ENCODE peak calls at places on chromosomes 7 and 10, in four cellular contexts. J is upper lobe of right lung, K is neural progenitor cell, B is fibroblast of mammary gland. S is an unnamed sample.

GRCh38 chr10:52621635-52622079 is 150.9 kb downstream of the MBL2 start:
- DNase-seq in J (no peak), B (peak), K (no peak), S (peak)

GRCh38 chr10:11402392-11402791 is 209.1 kb downstream of the USP6NL start:
- DNase-seq in K (no peak), J (no peak), B (no peak), S (no peak)

GRCh38 chr7:133365892-133366291 is 113.0 kb downstream of the EXOC4 start:
- DNase-seq in B (peak), J (no peak), K (no peak), S (no peak)

GRCh38 chr10:71868192-71868697 is 17.2 kb upstream of the PSAP start:
- DNase-seq in K (no peak), B (peak), J (peak), S (peak)

GRCh38 chr10:20858292-20859124 is 38.6 kb downstream of the NEBL start:
- DNase-seq in B (peak), J (no peak), K (no peak), S (no peak)

GRCh38 chr7:155560982-155561686 is 14.8 kb upstream of the CNPY1 start:
- DNase-seq in B (no peak), J (no peak), K (no peak), S (no peak)

GRCh38 chr10:86757110-86757790 is 831 bp downstream of the BMPR1A start:
- DNase-seq in K (peak), B (peak), J (peak), S (peak)

GRCh38 chr7:94970085-94970576 is 62.7 kb downstream of the PPP1R9A start:
- DNase-seq in J (no peak), K (no peak), B (no peak), S (no peak)

GRCh38 chr10:103053659-103054581 is 135.8 kb downstream of the CNNM2 start:
- DNase-seq in K (peak), B (peak), J (peak), S (peak)

GRCh38 chr7:22481726-22482125 is 18.3 kb downstream of the STEAP1B start:
- DNase-seq in B (peak), J (no peak), K (no peak), S (peak)

GRCh38 chr7:126511046-126511445 is 741.7 kb downstream of the GRM8 start:
- DNase-seq in B (no peak), K (no peak), J (no peak), S (no peak)

GRCh38 chr7:114548081-114548480 is 133.5 kb downstream of the FOXP2 start:
- DNase-seq in J (no peak), B (peak), K (no peak), S (no peak)

GRCh38 chr10:22615101-22615500 is 99.3 kb downstream of the PIP4K2A start:
- DNase-seq in K (no peak), B (no peak), J (no peak), S (no peak)

DNA sequence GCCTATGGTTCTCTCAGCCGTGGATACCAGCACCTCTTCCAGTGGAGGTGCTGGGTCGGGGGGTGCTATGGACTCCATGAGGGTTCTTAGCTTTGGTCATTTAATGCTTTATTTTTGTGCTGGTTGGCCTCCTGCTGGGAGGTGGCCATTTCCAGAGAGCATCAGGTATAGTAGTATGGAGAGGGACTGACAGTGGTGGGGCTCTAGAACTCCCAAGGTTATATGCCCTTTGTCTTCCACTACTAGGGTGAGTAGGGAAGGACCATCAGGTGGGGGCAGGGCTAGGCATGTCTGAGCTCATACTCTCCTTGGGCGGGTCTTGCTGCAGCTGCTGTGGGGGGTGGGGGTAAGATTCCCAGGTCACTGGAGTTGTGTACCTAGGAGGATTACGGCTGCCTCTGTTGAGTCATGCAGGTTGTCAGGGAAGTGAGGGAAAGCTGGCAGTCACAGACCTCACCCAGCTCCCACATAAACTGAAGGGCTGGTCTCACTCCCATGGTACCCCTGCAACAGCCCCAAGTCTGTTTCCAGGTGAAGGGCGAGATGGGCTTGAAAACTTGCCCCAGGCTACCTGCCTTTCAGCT is 763.2 kb upstream of the LRRTM3 start:
- DNase-seq in B (no peak), K (no peak), J (no peak), S (no peak)
- TF ChIP-seq CTCF in B (no peak), K (no peak), J (no peak), S (no peak)

DNA sequence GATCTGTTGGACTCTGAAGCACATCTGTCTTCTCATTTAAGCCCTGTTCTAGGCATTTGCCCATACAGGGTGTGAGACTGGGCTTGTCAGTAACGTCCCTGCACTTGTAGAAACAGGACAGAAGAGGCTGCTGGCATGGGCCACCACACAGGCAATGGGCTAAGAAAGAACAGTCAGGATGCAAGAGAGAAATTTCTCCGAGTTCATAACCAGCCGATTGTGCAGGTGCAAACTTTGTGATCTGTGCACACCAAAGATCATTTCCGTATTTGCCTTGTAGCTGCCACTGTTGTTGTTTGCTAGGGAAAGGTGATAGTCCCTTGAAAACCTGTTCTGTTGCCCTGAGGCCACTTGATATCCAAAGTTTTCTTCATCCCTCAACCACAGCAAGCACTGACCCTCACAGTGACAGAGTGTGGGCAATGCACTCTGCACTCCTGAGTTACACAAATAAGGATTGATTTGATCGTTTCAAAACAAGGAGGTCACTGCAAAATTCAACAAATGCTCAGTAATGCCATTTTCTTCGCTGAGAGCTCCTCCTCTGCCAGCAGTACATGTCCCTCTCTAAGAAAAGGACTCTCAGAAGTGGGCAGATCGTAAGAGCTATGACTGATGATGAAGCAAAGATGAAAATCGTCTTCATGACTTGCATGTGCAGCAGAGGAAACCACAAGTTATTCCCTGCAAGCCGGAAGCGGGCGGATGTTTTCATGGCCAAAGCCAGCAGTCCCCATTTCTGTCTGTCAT is 20.2 kb downstream of the KLF6 start:
- DNase-seq in J (no peak), K (no peak), B (no peak), S (no peak)
- H3K4me3 ChIP-seq in J (no peak), K (no peak), B (no peak), S (no peak)

GRCh38 chr7:26278769-26279168 is 12.9 kb upstream of the SNX10 start:
- DNase-seq in J (no peak), K (no peak), B (peak), S (peak)
- TF ChIP-seq CTCF in J (peak), K (no peak), B (peak), S (peak)

DNA sequence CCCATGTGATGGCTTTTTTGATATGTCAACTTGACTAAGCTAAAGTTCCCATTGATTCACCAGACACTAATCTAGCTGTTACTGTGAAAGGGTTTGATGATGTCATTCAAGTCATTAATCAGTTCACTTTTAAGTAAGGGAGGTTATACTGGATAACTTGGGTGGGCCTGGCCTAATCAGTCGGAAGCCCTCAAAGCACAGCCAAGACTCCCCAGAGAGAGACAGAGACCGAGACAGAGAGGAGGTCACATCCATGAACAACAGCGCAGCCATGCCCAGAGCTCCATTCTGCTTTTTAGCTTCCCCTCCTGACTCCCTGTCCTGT is 103.4 kb downstream of the TRIL start:
- DNase-seq in B (peak), K (no peak), J (no peak), S (no peak)
- H3K4me3 ChIP-seq in B (no peak), K (no peak), J (no peak), S (no peak)